ENCODE peak calls at places on chromosomes 1 and 21, in four cellular contexts. One of them, this sample, is unnamed.

GRCh38 chr1:37808369-37809319 is 636 bp upstream of the YRDC start:
- DNase-seq in GM12878: no peak
- DNase-seq in K562: peak
- DNase-seq in H1: peak
- DNase-seq in this sample: no peak

GRCh38 chr1:184771190-184771691 is 16.6 kb upstream of the EDEM3 start:
- DNase-seq in GM12878: no peak
- DNase-seq in K562: peak
- DNase-seq in H1: no peak
- DNase-seq in this sample: no peak

GRCh38 chr1:60903591-60903990 is 178.8 kb upstream of the NFIA start:
- DNase-seq in GM12878: no peak
- DNase-seq in K562: no peak
- DNase-seq in H1: no peak
- DNase-seq in this sample: no peak

GRCh38 chr1:102776074-102776473 is 332.2 kb downstream of the COL11A1 start:
- DNase-seq in GM12878: no peak
- DNase-seq in K562: no peak
- DNase-seq in H1: no peak
- DNase-seq in this sample: peak

GRCh38 chr1:29563571-29563970 is 327.2 kb downstream of the PTPRU start:
- DNase-seq in GM12878: no peak
- DNase-seq in K562: peak
- DNase-seq in H1: no peak
- DNase-seq in this sample: no peak

GRCh38 chr1:238205045-238205662 is 314.4 kb upstream of the ZP4 start:
- DNase-seq in GM12878: no peak
- DNase-seq in K562: no peak
- DNase-seq in H1: no peak
- DNase-seq in this sample: no peak

GRCh38 chr21:15060776-15061175 is 4.0 kb downstream of the NRIP1 start:
- DNase-seq in GM12878: no peak
- DNase-seq in K562: no peak
- DNase-seq in H1: no peak
- DNase-seq in this sample: no peak

GRCh38 chr1:220298470-220298869 is 26.2 kb upstream of the RAB3GAP2 start:
- DNase-seq in GM12878: no peak
- DNase-seq in K562: no peak
- DNase-seq in H1: no peak
- DNase-seq in this sample: no peak

GRCh38 chr21:42199488-42200463 is 19.2 kb upstream of the ABCG1 start:
- DNase-seq in GM12878: peak
- DNase-seq in K562: no peak
- DNase-seq in H1: no peak
- DNase-seq in this sample: no peak

GRCh38 chr1:169588112-169588511 is 1.8 kb upstream of the F5 start:
- DNase-seq in GM12878: no peak
- DNase-seq in K562: no peak
- DNase-seq in H1: no peak
- DNase-seq in this sample: no peak

GRCh38 chr1:203672354-203672753 is 45.7 kb downstream of the ATP2B4 start:
- DNase-seq in GM12878: no peak
- DNase-seq in K562: no peak
- DNase-seq in H1: no peak
- DNase-seq in this sample: no peak
- TF ChIP-seq ZNF274 in GM12878: no peak
- TF ChIP-seq ZNF274 in K562: no peak
- TF ChIP-seq ZNF274 in H1: no peak
- TF ChIP-seq ZNF274 in this sample: no peak

GRCh38 chr1:147577033-147577773 is 35.9 kb downstream of the BCL9 start:
- DNase-seq in GM12878: no peak
- DNase-seq in K562: no peak
- DNase-seq in H1: no peak
- DNase-seq in this sample: no peak

GRCh38 chr1:147580609-147581008 is 39.3 kb downstream of the BCL9 start:
- DNase-seq in GM12878: no peak
- DNase-seq in K562: no peak
- DNase-seq in H1: no peak
- DNase-seq in this sample: no peak

GRCh38 chr1:147581459-147581858 is 40.2 kb downstream of the BCL9 start:
- DNase-seq in GM12878: no peak
- DNase-seq in K562: no peak
- DNase-seq in H1: no peak
- DNase-seq in this sample: no peak

GRCh38 chr1:147580200-147580557 is 38.9 kb downstream of the BCL9 start:
- DNase-seq in GM12878: no peak
- DNase-seq in K562: no peak
- DNase-seq in H1: no peak
- DNase-seq in this sample: no peak

GRCh38 chr1:147579532-147580199 is 38.4 kb downstream of the BCL9 start:
- DNase-seq in GM12878: no peak
- DNase-seq in K562: no peak
- DNase-seq in H1: no peak
- DNase-seq in this sample: no peak
- TF ChIP-seq ZNF274 in GM12878: no peak
- TF ChIP-seq ZNF274 in K562: no peak
- TF ChIP-seq ZNF274 in H1: no peak
- TF ChIP-seq ZNF274 in this sample: no peak

DNA sequence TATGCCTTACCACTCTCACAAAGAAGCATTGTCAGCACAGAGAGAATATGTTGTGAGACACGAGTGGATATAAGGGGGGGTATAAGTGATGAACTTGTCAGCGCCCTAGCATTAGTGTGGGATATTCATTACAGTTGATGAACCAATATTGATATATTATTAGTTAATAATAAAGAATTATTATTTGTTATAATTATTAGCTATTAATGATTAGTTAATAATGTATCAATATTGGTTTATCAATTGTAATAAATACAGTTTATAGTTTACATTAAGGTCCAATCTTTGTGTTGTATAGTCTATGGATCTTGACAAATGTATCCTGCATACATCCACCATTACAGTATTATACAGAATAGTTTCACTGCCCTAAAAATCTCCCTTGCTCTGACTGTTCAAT is 120.2 kb upstream of the NCAM2 start:
- DNase-seq in GM12878: no peak
- DNase-seq in K562: no peak
- DNase-seq in H1: no peak
- DNase-seq in this sample: no peak
- TF ChIP-seq ZNF274 in GM12878: no peak
- TF ChIP-seq ZNF274 in K562: no peak
- TF ChIP-seq ZNF274 in H1: no peak
- TF ChIP-seq ZNF274 in this sample: no peak

GRCh38 chr1:206694151-206694550 is 9.4 kb downstream of the MAPKAPK2 start:
- DNase-seq in GM12878: no peak
- DNase-seq in K562: peak
- DNase-seq in H1: no peak
- DNase-seq in this sample: no peak

GRCh38 chr1:206691604-206692003 is 6.9 kb downstream of the MAPKAPK2 start:
- DNase-seq in GM12878: no peak
- DNase-seq in K562: peak
- DNase-seq in H1: no peak
- DNase-seq in this sample: no peak

GRCh38 chr1:206694551-206695124 is 9.9 kb downstream of the MAPKAPK2 start:
- DNase-seq in GM12878: no peak
- DNase-seq in K562: no peak
- DNase-seq in H1: no peak
- DNase-seq in this sample: no peak

GRCh38 chr1:206693029-206693428 is 8.3 kb downstream of the MAPKAPK2 start:
- DNase-seq in GM12878: no peak
- DNase-seq in K562: peak
- DNase-seq in H1: no peak
- DNase-seq in this sample: no peak

DNA sequence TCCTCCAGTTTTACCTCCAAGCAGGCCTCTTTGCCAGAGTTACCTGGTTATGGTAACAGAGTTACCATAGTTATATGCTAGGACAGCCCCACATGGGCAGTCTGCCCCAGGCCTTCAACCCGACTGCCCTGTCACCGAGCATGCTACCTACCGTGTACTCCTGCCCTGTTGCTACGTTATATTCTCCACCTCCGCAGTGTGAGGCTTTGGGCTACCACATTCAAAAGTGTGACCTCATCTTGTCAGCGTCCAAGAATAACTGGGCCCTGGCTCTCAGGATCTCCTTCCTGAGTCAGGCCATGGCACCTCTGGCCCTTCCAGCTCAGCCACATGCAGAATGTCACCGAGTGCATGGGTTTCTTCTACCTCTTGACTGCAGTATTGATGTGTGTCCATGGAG is 8.9 kb downstream of the MAPKAPK2 start:
- DNase-seq in GM12878: no peak
- DNase-seq in K562: peak
- DNase-seq in H1: no peak
- DNase-seq in this sample: no peak
- TF ChIP-seq ZNF274 in GM12878: no peak
- TF ChIP-seq ZNF274 in K562: no peak
- TF ChIP-seq ZNF274 in H1: no peak
- TF ChIP-seq ZNF274 in this sample: no peak

This sample was measured in NT2/D1.